ENCODE peak calls at places on chromosomes 11 and 22, in four cellular contexts. F, U, W and A are unnamed samples.

GRCh38 chr11:70049045-70049444 is 29.1 kb upstream of the ANO1 start:
- DNase-seq in W (no peak), F (no peak), U (no peak), A (no peak)

GRCh38 chr11:44090539-44090938 is 4.9 kb upstream of the EXT2 start:
- DNase-seq in W (no peak), U (no peak), F (no peak), A (no peak)

GRCh38 chr11:58498464-58498863 is 9.4 kb downstream of the OR5B21 start:
- DNase-seq in F (no peak), W (no peak), U (no peak), A (no peak)

GRCh38 chr11:44387415-44387814 is 77.5 kb upstream of the ALX4 start:
- DNase-seq in W (no peak), F (no peak), U (no peak), A (no peak)

GRCh38 chr11:116831790-116832349 is 2.2 kb downstream of the APOC3 start:
- DNase-seq in U (no peak), W (no peak), F (no peak), A (no peak)

GRCh38 chr22:24518774-24519485 is 23.8 kb downstream of the UPB1 start:
- DNase-seq in U (no peak), F (no peak), W (no peak), A (no peak)

GRCh38 chr11:128784059-128784804 is 82.9 kb downstream of the KCNJ1 start:
- DNase-seq in F (no peak), W (no peak), U (no peak), A (no peak)

GRCh38 chr22:28009272-28009827 is 90.3 kb upstream of the PITPNB start:
- DNase-seq in F (peak), W (peak), U (peak), A (peak)

GRCh38 chr11:41532413-41532812 is 73.0 kb upstream of the LRRC4C start:
- DNase-seq in F (no peak), W (no peak), U (no peak), A (no peak)

GRCh38 chr11:63505857-63506528 is at the start of gene LGALS12:
- DNase-seq in F (no peak), W (no peak), U (no peak), A (peak)

DNA sequence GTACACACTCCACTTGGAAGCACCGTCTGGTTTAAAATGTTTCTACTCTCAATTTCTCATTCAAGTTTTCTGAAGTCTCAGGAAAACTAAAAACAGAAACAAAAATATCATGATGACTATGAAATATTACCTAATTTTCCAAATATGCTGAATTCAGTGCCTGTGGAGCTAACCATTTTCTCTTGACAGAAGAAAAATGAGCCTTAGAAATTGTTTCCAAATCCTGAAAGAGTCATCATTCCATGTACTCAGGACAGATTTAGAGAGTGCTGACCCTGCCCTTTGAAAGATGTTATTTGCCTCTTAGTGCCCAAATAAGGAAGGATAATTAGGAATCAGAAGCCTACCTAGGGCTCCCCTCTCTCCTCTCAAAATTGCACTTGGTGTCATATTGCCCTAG is 49.0 kb upstream of the TOP3B start:
- DNase-seq in F (no peak), W (no peak), U (no peak), A (no peak)
- H3K4me3 ChIP-seq in F (no peak), W (no peak), U (no peak), A (no peak)

DNA sequence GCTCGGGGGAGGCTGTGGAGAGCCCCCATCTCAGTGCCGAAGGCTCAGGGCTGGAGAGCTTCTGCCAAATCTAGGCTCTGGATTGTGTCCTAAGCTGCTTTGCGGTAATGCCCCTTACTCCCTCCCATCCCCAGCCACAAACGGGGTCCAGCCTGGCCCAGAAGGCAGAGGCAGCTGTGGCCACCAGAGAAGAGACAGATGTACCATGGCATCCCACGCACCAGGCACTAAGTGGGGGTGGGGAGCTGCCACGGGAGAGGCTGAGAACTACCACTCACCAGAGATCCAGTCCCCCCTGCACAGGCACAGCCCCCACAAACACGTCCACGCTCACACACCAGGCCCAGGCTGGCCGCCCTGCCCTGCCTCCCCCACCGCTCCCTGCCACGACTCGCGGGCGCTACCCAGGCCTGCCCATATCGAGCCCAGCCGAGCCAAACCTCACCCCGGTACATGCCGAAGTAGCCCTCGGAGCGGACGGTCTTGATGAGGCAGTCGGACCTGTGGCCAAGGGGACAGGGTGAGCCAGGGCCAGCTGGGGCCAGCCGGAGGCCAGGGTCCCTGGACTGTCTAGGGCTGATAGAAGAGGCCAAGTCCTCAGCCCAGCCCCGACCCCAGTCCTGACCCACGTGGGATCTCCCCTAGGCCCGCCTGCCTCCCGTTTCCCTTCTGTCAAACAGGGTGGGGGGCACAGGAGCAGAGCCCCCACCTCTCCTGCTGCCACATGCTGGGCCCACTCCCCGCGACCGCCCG is 3.9 kb downstream of the SLC25A22 start:
- DNase-seq in F (no peak), W (no peak), U (no peak), A (no peak)
- H3K27ac ChIP-seq in F (no peak), W (no peak), U (no peak), A (no peak)

DNA sequence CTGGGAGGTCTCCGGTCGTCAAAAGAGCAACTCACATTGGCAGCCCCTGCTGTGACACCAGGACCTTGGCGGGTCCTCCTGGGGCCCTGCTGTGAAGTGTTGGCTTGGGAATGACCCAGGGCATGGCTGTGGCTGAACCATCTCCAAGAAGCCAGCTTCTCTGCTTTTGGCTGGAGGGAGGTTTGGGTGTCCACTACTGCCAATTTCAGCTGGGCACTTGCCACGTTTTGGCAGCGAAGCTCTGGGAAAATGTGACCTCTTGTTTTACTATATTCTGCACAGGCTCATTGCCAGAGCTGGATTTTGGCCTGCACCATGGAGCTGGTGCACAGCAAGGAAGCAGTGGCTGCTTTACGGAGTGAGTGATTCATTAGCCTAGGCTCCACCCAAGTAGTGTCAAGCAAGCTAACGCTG is 24.2 kb upstream of the SMCO4 start:
- DNase-seq in F (no peak), W (peak), U (peak), A (peak)
- H3K4me3 ChIP-seq in F (no peak), W (no peak), U (no peak), A (no peak)

DNA sequence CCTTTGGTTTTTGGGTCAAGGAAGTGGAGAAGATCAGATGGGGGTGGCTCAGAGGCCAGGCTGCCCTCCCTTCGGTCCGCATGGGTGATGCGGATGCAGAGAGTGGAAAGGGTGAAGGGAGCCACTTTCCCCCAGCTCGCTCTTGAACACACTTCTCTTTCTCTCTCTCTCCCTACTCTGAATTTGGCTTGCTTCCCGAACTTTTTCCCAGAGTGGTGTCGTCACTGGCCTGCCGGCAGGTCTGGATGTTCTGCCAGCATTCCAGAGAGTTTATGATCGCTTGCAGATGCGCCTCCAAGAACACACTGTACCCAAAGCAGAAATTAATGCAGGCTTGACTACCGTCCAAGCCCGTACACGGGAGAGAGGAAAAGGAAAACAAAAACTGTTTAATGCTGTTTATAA is 103.2 kb downstream of the ZBTB16 start:
- DNase-seq in W (peak), U (peak), F (peak), A (peak)
- H3K27ac ChIP-seq in W (peak), U (peak), F (no peak), A (peak)

GRCh38 chr11:35525501-35526175 is at the start of gene PAMR1:
- DNase-seq in F (peak), U (peak), W (peak), A (peak)

GRCh38 chr11:35524780-35525179 is 636 bp downstream of the PAMR1 start:
- DNase-seq in F (peak), U (no peak), W (no peak), A (no peak)

GRCh38 chr11:35526370-35526792 is 965 bp upstream of the PAMR1 start:
- DNase-seq in U (no peak), F (peak), W (no peak), A (no peak)

GRCh38 chr11:35523861-35524260 is 1.6 kb downstream of the PAMR1 start:
- DNase-seq in W (no peak), F (no peak), U (peak), A (no peak)

DNA sequence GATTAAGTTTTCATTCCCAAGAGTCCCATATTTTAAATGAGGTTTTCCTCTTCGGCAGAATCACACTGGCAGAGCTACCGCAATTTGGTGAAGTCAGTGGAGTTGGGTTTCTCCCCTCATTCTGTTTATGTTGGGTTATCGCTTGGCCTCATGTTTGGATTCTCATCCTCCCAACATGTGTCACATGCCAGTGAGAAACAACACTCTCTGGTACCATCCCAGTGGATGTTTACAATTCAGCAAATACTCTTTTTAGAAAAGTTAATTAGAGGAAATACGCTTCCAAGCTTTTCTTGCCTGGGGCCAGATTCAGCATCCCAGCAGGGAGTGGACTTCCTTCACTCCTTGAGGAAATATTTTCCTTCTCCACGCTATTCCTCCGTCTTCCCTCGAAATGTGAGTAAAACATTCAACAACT is 2.1 kb downstream of the PAMR1 start:
- DNase-seq in W (no peak), U (no peak), F (peak), A (no peak)
- H3K4me3 ChIP-seq in W (no peak), U (peak), F (peak), A (no peak)